ENCODE peak calls at places on chromosomes 11 and 22, in eight cellular contexts. One of them, this sample, is unnamed.

GRCh38 chr22:45577746-45578523 is 75.3 kb downstream of the FBLN1 start:
- DNase-seq in nucleus accumbens: peak
- DNase-seq in astrocyte of the spinal cord: peak
- DNase-seq in Caco-2: peak
- DNase-seq in EL: peak
- DNase-seq in nephron progenitor cell: peak
- DNase-seq in AG10803: peak
- DNase-seq in 8988T: peak
- DNase-seq in this sample: peak

GRCh38 chr22:29427176-29427760 is 11.1 kb upstream of the RFPL1 start:
- DNase-seq in astrocyte of the spinal cord: no peak
- DNase-seq in nephron progenitor cell: no peak
- DNase-seq in AG10803: no peak
- DNase-seq in nucleus accumbens: no peak
- DNase-seq in 8988T: no peak
- DNase-seq in EL: no peak
- DNase-seq in Caco-2: no peak
- DNase-seq in this sample: no peak

GRCh38 chr22:47515384-47516125 is 753.1 kb downstream of the TBC1D22A start:
- DNase-seq in astrocyte of the spinal cord: no peak
- DNase-seq in Caco-2: no peak
- DNase-seq in nephron progenitor cell: no peak
- DNase-seq in 8988T: no peak
- DNase-seq in AG10803: peak
- DNase-seq in EL: no peak
- DNase-seq in nucleus accumbens: no peak
- DNase-seq in this sample: no peak

GRCh38 chr11:127074151-127074761 is 73.7 kb upstream of the KIRREL3 start:
- DNase-seq in Caco-2: peak
- DNase-seq in AG10803: peak
- DNase-seq in EL: peak
- DNase-seq in nephron progenitor cell: peak
- DNase-seq in astrocyte of the spinal cord: peak
- DNase-seq in 8988T: no peak
- DNase-seq in nucleus accumbens: peak
- DNase-seq in this sample: no peak

GRCh38 chr11:44029507-44029845 is 18.3 kb upstream of the ACCSL start:
- DNase-seq in EL: no peak
- DNase-seq in AG10803: no peak
- DNase-seq in nucleus accumbens: no peak
- DNase-seq in astrocyte of the spinal cord: no peak
- DNase-seq in nephron progenitor cell: no peak
- DNase-seq in 8988T: no peak
- DNase-seq in Caco-2: no peak
- DNase-seq in this sample: no peak

GRCh38 chr11:121374286-121374985 is 77.7 kb upstream of the SORL1 start:
- DNase-seq in EL: no peak
- DNase-seq in nephron progenitor cell: no peak
- DNase-seq in 8988T: no peak
- DNase-seq in Caco-2: no peak
- DNase-seq in AG10803: no peak
- DNase-seq in astrocyte of the spinal cord: no peak
- DNase-seq in nucleus accumbens: no peak
- DNase-seq in this sample: no peak

GRCh38 chr22:37193629-37194191 is 5.7 kb upstream of the C1QTNF6 start:
- DNase-seq in AG10803: peak
- DNase-seq in Caco-2: no peak
- DNase-seq in 8988T: no peak
- DNase-seq in nephron progenitor cell: peak
- DNase-seq in nucleus accumbens: no peak
- DNase-seq in astrocyte of the spinal cord: no peak
- DNase-seq in EL: peak
- DNase-seq in this sample: peak

GRCh38 chr11:72263363-72263762 is 19.4 kb upstream of the PHOX2A start:
- DNase-seq in astrocyte of the spinal cord: peak
- DNase-seq in nephron progenitor cell: no peak
- DNase-seq in 8988T: no peak
- DNase-seq in AG10803: peak
- DNase-seq in Caco-2: no peak
- DNase-seq in EL: peak
- DNase-seq in nucleus accumbens: no peak
- DNase-seq in this sample: peak

GRCh38 chr11:27339940-27340339 is 23.1 kb downstream of the CCDC34 start:
- DNase-seq in nucleus accumbens: no peak
- DNase-seq in nephron progenitor cell: no peak
- DNase-seq in Caco-2: no peak
- DNase-seq in 8988T: no peak
- DNase-seq in EL: no peak
- DNase-seq in astrocyte of the spinal cord: no peak
- DNase-seq in AG10803: no peak
- DNase-seq in this sample: no peak

GRCh38 chr11:44993971-44994705 is 43.5 kb upstream of the TP53I11 start:
- DNase-seq in EL: no peak
- DNase-seq in nucleus accumbens: no peak
- DNase-seq in nephron progenitor cell: no peak
- DNase-seq in AG10803: no peak
- DNase-seq in Caco-2: no peak
- DNase-seq in astrocyte of the spinal cord: no peak
- DNase-seq in 8988T: no peak
- DNase-seq in this sample: no peak

GRCh38 chr22:46454910-46455269 is 82.5 kb downstream of the CELSR1 start:
- DNase-seq in nucleus accumbens: no peak
- DNase-seq in astrocyte of the spinal cord: peak
- DNase-seq in nephron progenitor cell: no peak
- DNase-seq in Caco-2: no peak
- DNase-seq in AG10803: no peak
- DNase-seq in EL: peak
- DNase-seq in 8988T: peak
- DNase-seq in this sample: peak

GRCh38 chr11:68766786-68767185 is 15.5 kb upstream of the TESMIN start:
- DNase-seq in nephron progenitor cell: no peak
- DNase-seq in AG10803: no peak
- DNase-seq in nucleus accumbens: no peak
- DNase-seq in Caco-2: no peak
- DNase-seq in astrocyte of the spinal cord: no peak
- DNase-seq in EL: no peak
- DNase-seq in 8988T: no peak
- DNase-seq in this sample: no peak

GRCh38 chr11:19605500-19606371 is 106.9 kb upstream of the NAV2 start:
- DNase-seq in nephron progenitor cell: no peak
- DNase-seq in AG10803: peak
- DNase-seq in Caco-2: no peak
- DNase-seq in astrocyte of the spinal cord: peak
- DNase-seq in 8988T: no peak
- DNase-seq in nucleus accumbens: no peak
- DNase-seq in EL: no peak
- DNase-seq in this sample: no peak

GRCh38 chr11:78818201-78818600 is 243.5 kb upstream of the NARS2 start:
- DNase-seq in nephron progenitor cell: no peak
- DNase-seq in nucleus accumbens: no peak
- DNase-seq in EL: no peak
- DNase-seq in Caco-2: no peak
- DNase-seq in astrocyte of the spinal cord: no peak
- DNase-seq in AG10803: no peak
- DNase-seq in 8988T: no peak
- DNase-seq in this sample: no peak

GRCh38 chr22:39634530-39635399 is 64.2 kb downstream of the CACNA1I start:
- DNase-seq in 8988T: peak
- DNase-seq in AG10803: peak
- DNase-seq in astrocyte of the spinal cord: peak
- DNase-seq in EL: peak
- DNase-seq in Caco-2: no peak
- DNase-seq in nephron progenitor cell: no peak
- DNase-seq in nucleus accumbens: no peak
- DNase-seq in this sample: peak

GRCh38 chr11:312092-312816 is 1.6 kb upstream of the IFITM1 start:
- DNase-seq in Caco-2: no peak
- DNase-seq in 8988T: peak
- DNase-seq in nucleus accumbens: no peak
- DNase-seq in AG10803: no peak
- DNase-seq in astrocyte of the spinal cord: no peak
- DNase-seq in nephron progenitor cell: no peak
- DNase-seq in EL: peak
- DNase-seq in this sample: no peak

GRCh38 chr22:33555814-33556522 is 364.3 kb downstream of the LARGE1 start:
- DNase-seq in EL: no peak
- DNase-seq in Caco-2: no peak
- DNase-seq in nephron progenitor cell: no peak
- DNase-seq in AG10803: no peak
- DNase-seq in 8988T: no peak
- DNase-seq in nucleus accumbens: no peak
- DNase-seq in astrocyte of the spinal cord: no peak
- DNase-seq in this sample: no peak

GRCh38 chr11:13336246-13336873 is 58.8 kb downstream of the BMAL1 start:
- DNase-seq in Caco-2: no peak
- DNase-seq in astrocyte of the spinal cord: peak
- DNase-seq in AG10803: no peak
- DNase-seq in 8988T: no peak
- DNase-seq in EL: no peak
- DNase-seq in nucleus accumbens: no peak
- DNase-seq in nephron progenitor cell: no peak
- DNase-seq in this sample: peak

GRCh38 chr11:12066799-12067508 is 43.4 kb upstream of the MICAL2 start:
- DNase-seq in AG10803: peak
- DNase-seq in nucleus accumbens: no peak
- DNase-seq in Caco-2: peak
- DNase-seq in 8988T: no peak
- DNase-seq in nephron progenitor cell: peak
- DNase-seq in EL: peak
- DNase-seq in astrocyte of the spinal cord: peak
- DNase-seq in this sample: peak

GRCh38 chr22:46534901-46535630 is 2.4 kb downstream of the CELSR1 start:
- DNase-seq in nucleus accumbens: no peak
- DNase-seq in 8988T: no peak
- DNase-seq in astrocyte of the spinal cord: no peak
- DNase-seq in Caco-2: no peak
- DNase-seq in nephron progenitor cell: no peak
- DNase-seq in AG10803: no peak
- DNase-seq in EL: no peak
- DNase-seq in this sample: no peak

GRCh38 chr22:44400763-44401060 is 88.0 kb upstream of the SHISAL1 start:
- DNase-seq in nucleus accumbens: no peak
- DNase-seq in AG10803: no peak
- DNase-seq in EL: no peak
- DNase-seq in astrocyte of the spinal cord: peak
- DNase-seq in 8988T: no peak
- DNase-seq in Caco-2: no peak
- DNase-seq in nephron progenitor cell: no peak
- DNase-seq in this sample: no peak

GRCh38 chr22:22616636-22617035 is 27.8 kb upstream of the GGTLC2 start:
- DNase-seq in nephron progenitor cell: no peak
- DNase-seq in EL: no peak
- DNase-seq in 8988T: no peak
- DNase-seq in astrocyte of the spinal cord: no peak
- DNase-seq in Caco-2: no peak
- DNase-seq in nucleus accumbens: no peak
- DNase-seq in AG10803: no peak
- DNase-seq in this sample: no peak

GRCh38 chr11:8206251-8207079 is 37.6 kb upstream of the RIC3 start:
- DNase-seq in Caco-2: no peak
- DNase-seq in 8988T: no peak
- DNase-seq in EL: no peak
- DNase-seq in AG10803: no peak
- DNase-seq in nucleus accumbens: peak
- DNase-seq in nephron progenitor cell: no peak
- DNase-seq in astrocyte of the spinal cord: no peak
- DNase-seq in this sample: no peak

GRCh38 chr11:3880724-3881123 is 25.3 kb downstream of the STIM1 start:
- DNase-seq in nucleus accumbens: no peak
- DNase-seq in EL: peak
- DNase-seq in nephron progenitor cell: no peak
- DNase-seq in astrocyte of the spinal cord: peak
- DNase-seq in 8988T: no peak
- DNase-seq in Caco-2: no peak
- DNase-seq in AG10803: peak
- DNase-seq in this sample: peak

GRCh38 chr11:3009481-3009880 is 17.4 kb upstream of the NAP1L4 start:
- DNase-seq in AG10803: no peak
- DNase-seq in EL: no peak
- DNase-seq in 8988T: no peak
- DNase-seq in nucleus accumbens: no peak
- DNase-seq in Caco-2: no peak
- DNase-seq in astrocyte of the spinal cord: no peak
- DNase-seq in nephron progenitor cell: no peak
- DNase-seq in this sample: no peak

GRCh38 chr11:63845305-63845704 is 6.4 kb downstream of the MARK2 start:
- DNase-seq in AG10803: peak
- DNase-seq in astrocyte of the spinal cord: peak
- DNase-seq in 8988T: no peak
- DNase-seq in EL: peak
- DNase-seq in nephron progenitor cell: no peak
- DNase-seq in nucleus accumbens: no peak
- DNase-seq in Caco-2: peak
- DNase-seq in this sample: peak

GRCh38 chr22:19494001-19494560 is 14.4 kb downstream of the CDC45 start:
- DNase-seq in astrocyte of the spinal cord: no peak
- DNase-seq in nephron progenitor cell: no peak
- DNase-seq in EL: no peak
- DNase-seq in AG10803: no peak
- DNase-seq in 8988T: no peak
- DNase-seq in nucleus accumbens: no peak
- DNase-seq in Caco-2: no peak
- DNase-seq in this sample: no peak